ENCODE peak calls at places on chromosomes 2 and 18, in four cellular contexts. One of them, this sample, is unnamed.

GRCh38 chr2:158391361-158391760 is 65.2 kb downstream of the CCDC148 start:
- DNase-seq in lung: no peak
- DNase-seq in MM.1S: no peak
- DNase-seq in HuH-7: no peak
- DNase-seq in this sample: no peak

GRCh38 chr2:46676198-46676597 is 196.8 kb downstream of the TMEM247 start:
- DNase-seq in HuH-7: no peak
- DNase-seq in lung: no peak
- DNase-seq in MM.1S: no peak
- DNase-seq in this sample: no peak

GRCh38 chr18:46630160-46630559 is 26.9 kb downstream of the LOXHD1 start:
- DNase-seq in MM.1S: peak
- DNase-seq in HuH-7: no peak
- DNase-seq in lung: no peak
- DNase-seq in this sample: no peak

GRCh38 chr2:222452422-222452950 is 28.1 kb downstream of the SGPP2 start:
- DNase-seq in lung: no peak
- DNase-seq in MM.1S: no peak
- DNase-seq in HuH-7: no peak
- DNase-seq in this sample: no peak

GRCh38 chr2:41410011-41410410 is 637.8 kb upstream of the PKDCC start:
- DNase-seq in HuH-7: no peak
- DNase-seq in lung: no peak
- DNase-seq in MM.1S: no peak
- DNase-seq in this sample: no peak

GRCh38 chr2:236178921-236179652 is 10.9 kb upstream of the GBX2 start:
- DNase-seq in HuH-7: peak
- DNase-seq in MM.1S: no peak
- DNase-seq in lung: no peak
- DNase-seq in this sample: no peak

GRCh38 chr2:170313636-170314348 is 135.8 kb downstream of the MYO3B start:
- DNase-seq in MM.1S: no peak
- DNase-seq in lung: no peak
- DNase-seq in HuH-7: no peak
- DNase-seq in this sample: no peak

GRCh38 chr2:869357-869871 is 81.2 kb upstream of the SNTG2 start:
- DNase-seq in MM.1S: no peak
- DNase-seq in lung: no peak
- DNase-seq in HuH-7: no peak
- DNase-seq in this sample: no peak

GRCh38 chr2:86249843-86250402 is 50.7 kb downstream of the MRPL35 start:
- DNase-seq in lung: no peak
- DNase-seq in HuH-7: no peak
- DNase-seq in MM.1S: peak
- DNase-seq in this sample: no peak

GRCh38 chr18:58942486-58942885 is 77.8 kb downstream of the ZNF532 start:
- DNase-seq in MM.1S: no peak
- DNase-seq in HuH-7: peak
- DNase-seq in lung: no peak
- DNase-seq in this sample: no peak

GRCh38 chr2:26717362-26717761 is 24.8 kb downstream of the KCNK3 start:
- DNase-seq in MM.1S: no peak
- DNase-seq in HuH-7: no peak
- DNase-seq in lung: no peak
- DNase-seq in this sample: no peak

GRCh38 chr2:233414273-233414654 is 60.0 kb downstream of the DGKD start:
- DNase-seq in lung: no peak
- DNase-seq in MM.1S: no peak
- DNase-seq in HuH-7: no peak
- DNase-seq in this sample: no peak

GRCh38 chr18:54958711-54959625 is at the start of gene CCDC68:
- DNase-seq in HuH-7: peak
- DNase-seq in MM.1S: no peak
- DNase-seq in lung: peak
- DNase-seq in this sample: peak

GRCh38 chr2:218366621-218367414 is 10.2 kb downstream of the CATIP start:
- DNase-seq in MM.1S: no peak
- DNase-seq in HuH-7: no peak
- DNase-seq in lung: no peak
- DNase-seq in this sample: no peak

GRCh38 chr18:12031836-12032235 is 50.5 kb downstream of the IMPA2 start:
- DNase-seq in HuH-7: no peak
- DNase-seq in lung: no peak
- DNase-seq in MM.1S: no peak
- DNase-seq in this sample: no peak

GRCh38 chr2:183093857-183094657 is 15.5 kb downstream of the DUSP19 start:
- DNase-seq in MM.1S: no peak
- DNase-seq in HuH-7: no peak
- DNase-seq in lung: no peak
- DNase-seq in this sample: no peak

GRCh38 chr18:72091369-72091768 is 452.8 kb downstream of the CBLN2 start:
- DNase-seq in MM.1S: peak
- DNase-seq in lung: no peak
- DNase-seq in HuH-7: no peak
- DNase-seq in this sample: no peak

GRCh38 chr2:197784956-197785941 is at the start of gene BOLL:
- DNase-seq in lung: no peak
- DNase-seq in HuH-7: no peak
- DNase-seq in MM.1S: no peak
- DNase-seq in this sample: no peak

GRCh38 chr2:70480468-70480867 is 73.2 kb downstream of the TGFA start:
- DNase-seq in HuH-7: no peak
- DNase-seq in MM.1S: peak
- DNase-seq in lung: no peak
- DNase-seq in this sample: no peak

GRCh38 chr2:634670-635395 is 42.4 kb downstream of the TMEM18 start:
- DNase-seq in MM.1S: no peak
- DNase-seq in HuH-7: no peak
- DNase-seq in lung: no peak
- DNase-seq in this sample: peak

GRCh38 chr2:70982971-70983370 is 4.5 kb downstream of the ANKRD53 start:
- DNase-seq in lung: no peak
- DNase-seq in MM.1S: no peak
- DNase-seq in HuH-7: no peak
- DNase-seq in this sample: no peak

This sample was measured in hepatocyte.